ENCODE peak calls at places on chromosomes 11 and 22, in eight cellular contexts. X is effector CD4-positive, alpha-beta T cell; N is EH; B is type B pancreatic cell; M is fibroblast of lung; I is stimulated activated CD8-positive, alpha-beta memory T cell treated with anti-CD3 and anti-CD28 coated beads, Interleukin-7, amount 100 ng/mL, for 4 hours; Y is fibroblast of the aortic adventitia; J is ecto neural progenitor cell. K is an unnamed sample.

GRCh38 chr11:20058749-20059458 is 101.4 kb downstream of the DBX1 start:
- DNase-seq in Y (no peak), X (no peak), N (peak), B (no peak), J (no peak), I (no peak), M (peak), K (no peak)

GRCh38 chr11:28826807-28827206 is 718.6 kb downstream of the METTL15 start:
- DNase-seq in X (no peak), Y (no peak), I (no peak), J (no peak), M (no peak), N (no peak), B (no peak), K (no peak)

GRCh38 chr22:45358127-45358526 is 48.4 kb downstream of the FAM118A start:
- DNase-seq in Y (peak), J (no peak), I (no peak), N (no peak), B (no peak), M (no peak), X (no peak), K (no peak)

GRCh38 chr11:66367561-66368312 is 3.8 kb downstream of the SLC29A2 start:
- DNase-seq in M (no peak), N (no peak), B (no peak), X (no peak), I (no peak), Y (no peak), J (no peak), K (no peak)

GRCh38 chr11:42473116-42473515 is 838.7 kb upstream of the API5 start:
- DNase-seq in J (no peak), X (no peak), I (no peak), Y (no peak), M (no peak), N (no peak), B (no peak), K (no peak)

GRCh38 chr11:13110929-13111812 is 102.1 kb downstream of the RASSF10 start:
- DNase-seq in I (no peak), Y (peak), X (no peak), N (peak), B (no peak), M (peak), J (no peak), K (no peak)

GRCh38 chr11:12455938-12456337 is 78.6 kb downstream of the PARVA start:
- DNase-seq in N (peak), X (no peak), I (no peak), J (no peak), Y (peak), M (peak), B (no peak), K (no peak)

GRCh38 chr11:33734441-33735165 is 1.6 kb downstream of the CD59 start:
- DNase-seq in B (no peak), X (no peak), M (peak), I (no peak), N (peak), J (no peak), Y (peak), K (no peak)

GRCh38 chr11:21411114-21411513 is 741.7 kb downstream of the NELL1 start:
- DNase-seq in N (no peak), Y (no peak), X (no peak), M (no peak), B (no peak), J (no peak), I (no peak), K (no peak)

K was measured in caudate nucleus.